ENCODE peak calls at places on chromosomes 6 and 20, in eight cellular contexts. N, B, Z, G, A, I, H and R are unnamed samples.

GRCh38 chr6:28940294-28940858 is 16.6 kb upstream of the TRIM27 start:
- DNase-seq in B (peak; percentile 16), H (peak; percentile 32), Z (no peak), N (no peak), I (no peak), A (peak; percentile 27), G (no peak), R (peak; percentile 32)

GRCh38 chr20:44678990-44679611 is 27.6 kb upstream of the ADA start:
- DNase-seq in H (no peak), Z (no peak), I (no peak), G (no peak), A (no peak), B (no peak), N (no peak), R (no peak)

GRCh38 chr6:77633993-77634392 is 18.8 kb upstream of the MEI4 start:
- DNase-seq in A (no peak), Z (no peak), G (no peak), I (no peak), H (no peak), N (no peak), B (no peak), R (no peak)

GRCh38 chr20:1764136-1765033 is 106.8 kb upstream of the SIRPG start:
- DNase-seq in G (peak; percentile 42), A (peak; percentile 70), Z (peak; percentile 91), I (peak; percentile 70), N (peak; percentile 86), H (peak; percentile 89), B (peak; percentile 25), R (no peak)

GRCh38 chr20:36213362-36213761 is 22.9 kb upstream of the AAR2 start:
- DNase-seq in B (no peak), N (no peak), Z (no peak), A (no peak), H (peak; percentile 53), I (no peak), G (no peak), R (no peak)

GRCh38 chr6:157241411-157241979 is 81.8 kb downstream of the TMEM242 start:
- DNase-seq in G (no peak), I (no peak), B (no peak), A (no peak), H (no peak), N (no peak), Z (no peak), R (no peak)

GRCh38 chr6:166173292-166173951 is 5.8 kb upstream of the TBXT start:
- DNase-seq in I (no peak), A (no peak), B (no peak), G (no peak), Z (peak; percentile 41), N (no peak), H (no peak), R (no peak)

GRCh38 chr6:17466707-17467106 is 73.3 kb downstream of the CAP2 start:
- DNase-seq in I (no peak), Z (no peak), N (peak; percentile 46), H (no peak), B (no peak), A (no peak), G (no peak), R (no peak)

GRCh38 chr6:42771741-42772100 is 10.1 kb upstream of the BICRAL start:
- DNase-seq in A (no peak), G (no peak), N (no peak), H (no peak), B (no peak), Z (no peak), I (no peak), R (no peak)

GRCh38 chr6:159092631-159093030 is 47.8 kb upstream of the TAGAP start:
- DNase-seq in I (no peak), N (no peak), B (no peak), Z (peak; percentile 38), A (no peak), G (no peak), H (peak; percentile 48), R (no peak)

GRCh38 chr20:20549267-20549612 is 163.2 kb downstream of the RALGAPA2 start:
- DNase-seq in B (no peak), Z (peak; percentile 2), A (no peak), I (no peak), N (no peak), G (no peak), H (no peak), R (no peak)

GRCh38 chr6:3753228-3753795 is 1.8 kb upstream of the PXDC1 start:
- DNase-seq in I (no peak), H (no peak), N (no peak), B (no peak), Z (no peak), A (no peak), G (no peak), R (no peak)

GRCh38 chr6:25125736-25126135 is 153.4 kb upstream of the CARMIL1 start:
- DNase-seq in I (no peak), B (no peak), N (no peak), Z (no peak), G (no peak), A (no peak), H (no peak), R (no peak)

GRCh38 chr20:24766143-24766527 is 182.9 kb upstream of the CST7 start:
- DNase-seq in H (no peak), N (no peak), G (no peak), Z (no peak), A (no peak), B (no peak), I (no peak), R (no peak)

GRCh38 chr20:49680475-49680874 is 33.2 kb downstream of the B4GALT5 start:
- DNase-seq in B (no peak), G (no peak), Z (no peak), N (no peak), I (no peak), A (no peak), H (no peak), R (no peak)

GRCh38 chr6:133999305-133999704 is 46.3 kb downstream of the TBPL1 start:
- DNase-seq in H (no peak), I (no peak), N (no peak), G (no peak), B (no peak), A (no peak), Z (no peak), R (no peak)

GRCh38 chr6:32154514-32155161 is 697 bp downstream of the PPT2 start:
- DNase-seq in H (peak; percentile 83), G (peak; percentile 43), Z (peak; percentile 74), A (peak; percentile 88), B (peak; percentile 29), N (peak; percentile 71), I (peak; percentile 67), R (peak; percentile 61)

GRCh38 chr6:125974214-125974866 is 12.0 kb upstream of the TRMT11 start:
- DNase-seq in I (no peak), Z (peak; percentile 81), B (no peak), A (no peak), H (no peak), N (peak; percentile 68), G (no peak), R (no peak)

DNA sequence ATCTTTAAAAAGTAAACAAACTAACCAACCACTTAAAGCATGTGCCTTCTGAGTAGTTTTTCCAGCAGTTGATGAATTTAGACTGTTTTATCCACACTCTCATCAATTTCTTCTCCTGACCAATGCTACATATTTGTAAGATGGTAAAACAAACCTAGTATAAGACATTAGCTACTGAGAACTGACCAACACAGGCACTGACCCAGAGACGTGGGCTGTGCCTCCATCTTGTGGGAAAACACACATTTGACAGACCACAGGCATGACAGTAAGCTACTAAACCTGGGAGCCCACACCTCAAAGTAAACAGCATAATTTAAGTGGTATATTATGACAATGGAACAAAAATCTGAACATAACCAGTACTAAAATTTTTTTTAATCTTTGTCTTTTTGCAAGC is 121.4 kb upstream of the NRSN1 start:
- DNase-seq in I (no peak), N (no peak), Z (no peak), H (no peak), A (no peak), B (no peak), G (no peak), R (no peak)
- TF ChIP-seq CTCF in I (no peak), N (no peak), Z (no peak), H (no peak), A (no peak), B (no peak), G (no peak), R (no peak)

DNA sequence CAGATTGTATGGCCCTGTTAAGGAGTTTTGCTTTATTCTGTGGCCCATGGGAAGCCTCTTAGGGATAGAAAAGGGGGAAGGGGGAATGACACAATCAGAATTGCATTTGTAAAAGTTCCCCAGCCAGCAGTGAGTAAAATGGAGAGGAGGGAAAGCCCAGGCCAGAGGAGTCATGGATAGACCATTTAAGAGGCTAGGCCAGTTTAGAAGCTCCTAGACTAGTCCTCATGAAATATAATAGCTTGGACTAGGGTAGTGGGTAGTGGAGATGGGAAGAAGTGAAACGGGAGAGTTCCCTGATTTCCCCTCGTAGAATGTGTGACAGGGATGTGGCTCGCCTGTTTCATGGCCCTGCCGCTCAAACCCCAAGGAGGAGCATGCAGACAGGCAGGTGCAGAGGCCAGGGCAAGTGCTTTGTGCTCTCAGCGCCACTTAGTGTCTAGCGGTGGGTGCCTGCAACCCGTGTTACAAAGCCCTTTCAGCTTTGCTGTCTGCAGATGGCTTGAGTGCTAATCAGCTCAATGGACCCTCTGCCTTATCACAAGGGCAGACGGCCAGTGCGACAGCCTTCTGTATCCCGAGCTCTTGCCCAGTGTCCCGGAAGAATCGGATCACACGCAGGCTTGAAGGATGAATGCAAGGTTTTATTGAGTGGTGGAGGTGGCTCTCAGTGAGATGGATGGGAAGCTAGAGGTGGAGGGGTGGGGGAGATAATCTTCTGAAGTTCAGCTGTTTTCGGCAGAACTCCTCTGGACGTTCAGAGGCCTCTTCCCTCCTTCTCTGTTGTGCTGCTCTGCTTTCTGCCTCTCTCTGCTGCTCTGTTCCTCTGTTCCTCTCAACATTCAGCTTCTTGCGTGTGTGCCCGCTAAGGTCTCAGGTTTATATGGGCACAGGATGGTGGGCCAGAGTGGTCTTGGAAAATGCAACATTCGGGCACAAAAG is 141.1 kb downstream of the CEP57L1 start:
- DNase-seq in I (no peak), A (peak; percentile 23), N (no peak), B (no peak), H (no peak), Z (no peak), G (no peak), R (peak; percentile 54)
- TF ChIP-seq CTCF in I (no peak), A (peak; percentile 41), N (no peak), B (no peak), H (no peak), Z (no peak), G (no peak), R (peak; percentile 34)

GRCh38 chr20:46308258-46309157 is at the start of gene CDH22:
- DNase-seq in A (peak; percentile 80), B (no peak), I (peak; percentile 31), Z (peak; percentile 52), N (peak; percentile 20), H (peak; percentile 48), G (no peak), R (peak; percentile 22)
- TF ChIP-seq CTCF in A (peak; percentile 23), B (peak; percentile 33), I (peak; percentile 61), Z (peak; percentile 23), N (peak; percentile 32), H (peak; percentile 63), G (no peak), R (no peak)

GRCh38 chr6:132763269-132763668 is 5.6 kb upstream of the VNN2 start:
- DNase-seq in G (peak; percentile 7), N (no peak), B (no peak), H (peak; percentile 22), A (peak; percentile 64), Z (peak; percentile 4), I (no peak), R (peak; percentile 21)

GRCh38 chr6:132765560-132765959 is 7.9 kb upstream of the VNN2 start:
- DNase-seq in H (no peak), Z (no peak), G (no peak), A (no peak), N (no peak), I (no peak), B (no peak), R (no peak)

GRCh38 chr6:132764370-132764769 is 6.7 kb upstream of the VNN2 start:
- DNase-seq in I (no peak), B (no peak), A (no peak), G (no peak), H (peak; percentile 79), Z (peak; percentile 88), N (peak; percentile 83), R (no peak)

GRCh38 chr6:132768051-132768517 is 10.4 kb upstream of the VNN2 start:
- DNase-seq in I (peak; percentile 36), B (no peak), A (peak; percentile 25), H (peak; percentile 49), Z (peak; percentile 32), G (no peak), N (no peak), R (peak; percentile 21)
- TF ChIP-seq CTCF in I (peak; percentile 50), B (peak; percentile 20), A (peak; percentile 81), H (peak; percentile 63), Z (peak; percentile 42), G (peak; percentile 27), N (peak; percentile 21), R (peak; percentile 48)